ENCODE peak calls at places on chromosomes 1 and 21, in ten cellular contexts. E is activated CD4-positive, CD25-positive, alpha-beta regulatory T cell treated with anti-CD3 and anti-CD28 coated beads, Interleukin-2, amount 50 U/mL, for 16 hours; M is HuH-7.5; X is breast epithelium; V is foreskin keratinocyte; Q is iris pigment epithelial cell; B is stimulated activated CD4-positive, alpha-beta T cell treated with anti-CD3 and anti-CD28 coated beads, Interleukin-2, amount 100 ng/mL, for 24 hours; W is activated B cell treated with CpG ODN at 0.5 μM for 24 hours; J is occipital lobe; A is stimulated activated CD8-positive, alpha-beta memory T cell treated with anti-CD3 and anti-CD28 coated beads, Interleukin-15, amount 100 ng/mL, for 1 hour. S is an unnamed sample.

GRCh38 chr1:239262538-239262937 is 123.8 kb upstream of the CHRM3 start:
- DNase-seq in E (no peak), V (no peak), W (no peak), B (no peak), X (no peak), Q (no peak), A (no peak), M (no peak), J (no peak), S (no peak)

GRCh38 chr1:226222686-226223085 is 778 bp upstream of the MIXL1 start:
- DNase-seq in M (no peak), W (no peak), V (no peak), B (peak; percentile 14), Q (no peak), X (no peak), E (no peak), A (no peak), J (no peak), S (no peak)

GRCh38 chr1:21262282-21263051 is 27.8 kb downstream of the ECE1 start:
- DNase-seq in V (no peak), B (no peak), J (no peak), E (no peak), Q (peak; percentile 97), W (no peak), A (no peak), M (no peak), X (peak; percentile 55), S (peak; percentile 83)

GRCh38 chr1:156750191-156750931 is 1.1 kb downstream of the HDGF start:
- DNase-seq in B (peak; percentile 56), A (no peak), V (peak; percentile 81), W (no peak), Q (no peak), M (no peak), X (peak; percentile 76), J (no peak), E (no peak), S (no peak)

GRCh38 chr1:164518692-164519332 is 40.2 kb upstream of the PBX1 start:
- DNase-seq in J (peak; percentile 8), W (no peak), E (no peak), A (no peak), M (no peak), B (no peak), X (no peak), Q (no peak), V (no peak), S (no peak)

GRCh38 chr1:213661346-213661745 is 326.4 kb upstream of the PROX1 start:
- DNase-seq in E (no peak), B (no peak), V (no peak), J (no peak), X (no peak), W (no peak), M (no peak), Q (no peak), A (no peak), S (no peak)

GRCh38 chr1:27618341-27619067 is 14.6 kb upstream of the AHDC1 start:
- DNase-seq in Q (no peak), E (no peak), J (no peak), M (no peak), A (no peak), V (no peak), B (no peak), X (no peak), W (no peak), S (no peak)

GRCh38 chr1:29122662-29122986 is 1.1 kb downstream of the TMEM200B start:
- DNase-seq in B (peak; percentile 24), W (peak; percentile 26), J (peak; percentile 47), Q (peak; percentile 63), X (no peak), M (peak; percentile 71), A (no peak), V (peak; percentile 25), E (no peak), S (peak; percentile 37)

GRCh38 chr1:107687846-107688753 is 276.9 kb downstream of the VAV3 start:
- DNase-seq in A (no peak), B (no peak), E (no peak), J (no peak), W (no peak), V (peak; percentile 74), Q (peak; percentile 7), M (no peak), X (no peak), S (no peak)

GRCh38 chr21:33844104-33844889 is 71.3 kb downstream of the ATP5PO start:
- DNase-seq in W (no peak), X (no peak), M (no peak), J (no peak), A (no peak), B (no peak), Q (no peak), E (no peak), V (no peak), S (peak; percentile 50)

GRCh38 chr1:7572654-7573152 is 198.4 kb upstream of the VAMP3 start:
- DNase-seq in W (no peak), A (no peak), X (no peak), Q (no peak), E (no peak), M (no peak), J (no peak), V (peak; percentile 94), B (no peak), S (no peak)

GRCh38 chr1:8438449-8438848 is 120.5 kb downstream of the SLC45A1 start:
- DNase-seq in B (no peak), J (no peak), V (no peak), X (no peak), A (no peak), M (no peak), Q (no peak), E (no peak), W (no peak), S (no peak)

GRCh38 chr1:154713001-154713400 is 105.0 kb upstream of the ADAR start:
- DNase-seq in V (no peak), Q (no peak), M (no peak), A (no peak), B (no peak), W (no peak), E (no peak), J (no peak), X (no peak), S (no peak)

GRCh38 chr1:201633811-201634210 is 94.9 kb downstream of the NAV1 start:
- DNase-seq in X (no peak), Q (peak; percentile 81), E (no peak), W (no peak), M (no peak), A (no peak), B (no peak), V (no peak), J (no peak), S (no peak)

GRCh38 chr1:32125313-32125712 is 17.5 kb downstream of the KPNA6 start:
- DNase-seq in V (no peak), M (no peak), E (no peak), W (no peak), Q (no peak), B (no peak), A (no peak), J (no peak), X (no peak), S (no peak)

GRCh38 chr1:27298632-27299384 is 23.2 kb upstream of the TMEM222 start:
- DNase-seq in W (no peak), J (no peak), Q (no peak), X (no peak), B (no peak), V (peak; percentile 2), E (no peak), M (no peak), A (no peak), S (no peak)